ENCODE peak calls at places on chromosomes 6 and 20, in six cellular contexts. X is bronchial epithelial cell, O is ACHN, G is SHP77 treated with DMSO at 0.1 percent for 48 hours, A is heart left ventricle, T is hypothalamus. R is an unnamed sample.

GRCh38 chr20:9241232-9241692 is 172.4 kb downstream of the PLCB4 start:
- DNase-seq in X (peak; percentile 85), O (peak; percentile 60), G (no peak), A (no peak), T (no peak), R (no peak)

GRCh38 chr6:13431861-13432465 is 55.4 kb downstream of the GFOD1 start:
- DNase-seq in X (peak; percentile 25), O (peak; percentile 2), G (no peak), A (no peak), T (no peak), R (no peak)

GRCh38 chr6:44672086-44672485 is 284.6 kb downstream of the CDC5L start:
- DNase-seq in X (no peak), O (no peak), G (no peak), A (no peak), T (no peak), R (no peak)

GRCh38 chr6:100948381-100949133 is 67.4 kb upstream of the ASCC3 start:
- DNase-seq in X (peak; percentile 41), O (no peak), G (no peak), A (no peak), T (no peak), R (no peak)

GRCh38 chr6:15470746-15471145 is 192.1 kb downstream of the DTNBP1 start:
- DNase-seq in X (no peak), O (no peak), G (no peak), A (no peak), T (no peak), R (no peak)

GRCh38 chr6:97703661-97704060 is 420.6 kb upstream of the MMS22L start:
- DNase-seq in X (peak; percentile 43), O (no peak), G (no peak), A (no peak), T (no peak), R (no peak)

GRCh38 chr6:139392834-139393233 is 18.4 kb upstream of the CITED2 start:
- DNase-seq in X (peak; percentile 37), O (no peak), G (no peak), A (no peak), T (no peak), R (no peak)

GRCh38 chr6:71043902-71044301 is 87.0 kb upstream of the B3GAT2 start:
- DNase-seq in X (peak; percentile 5), O (no peak), G (no peak), A (no peak), T (no peak), R (no peak)

GRCh38 chr6:110528051-110528929 is 51.9 kb upstream of the SLC22A16 start:
- DNase-seq in X (peak; percentile 89), O (peak; percentile 63), G (peak; percentile 26), A (peak; percentile 43), T (no peak), R (peak; percentile 42)

R was measured in C1 segment of cervical spinal cord.